ENCODE peak calls at places on chromosomes 5 and 9, in seven cellular contexts. W, T, B, Q, V, K and M are unnamed samples.

GRCh38 chr9:136825295-136826187 is 16.7 kb upstream of the AJM1 start:
- DNase-seq in T (no peak), K (no peak), V (no peak), W (no peak), Q (no peak), B (no peak), M (no peak)

GRCh38 chr9:127045148-127045547 is 77.3 kb downstream of the ANGPTL2 start:
- DNase-seq in B (no peak), Q (no peak), V (no peak), W (no peak), T (no peak), K (no peak), M (no peak)

GRCh38 chr9:108815156-108815555 is 40.6 kb downstream of the ACTL7B start:
- DNase-seq in W (no peak), V (peak; percentile 27), B (no peak), Q (no peak), K (peak; percentile 62), T (peak; percentile 47), M (no peak)

GRCh38 chr5:107389769-107390168 is 281.0 kb downstream of the EFNA5 start:
- DNase-seq in W (peak; percentile 54), T (no peak), V (no peak), Q (no peak), K (peak; percentile 14), B (no peak), M (no peak)

GRCh38 chr9:134243778-134244467 is 79.6 kb upstream of the RNU6ATAC start:
- DNase-seq in T (peak; percentile 10), W (peak; percentile 86), B (peak; percentile 59), V (no peak), Q (peak; percentile 25), K (no peak), M (no peak)

GRCh38 chr5:170105643-170106611 is at the start of gene FOXI1:
- DNase-seq in Q (no peak), K (no peak), V (no peak), W (no peak), T (no peak), B (no peak), M (no peak)

GRCh38 chr9:114284316-114285060 is 38.4 kb upstream of the ORM1 start:
- DNase-seq in K (no peak), V (no peak), Q (no peak), W (no peak), B (no peak), T (no peak), M (peak; percentile 55)

GRCh38 chr5:3905521-3905920 is 309.9 kb downstream of the IRX1 start:
- DNase-seq in B (no peak), T (no peak), V (no peak), W (no peak), K (no peak), Q (no peak), M (no peak)

GRCh38 chr9:137445930-137446431 is 4.8 kb upstream of the ENTPD8 start:
- DNase-seq in K (no peak), B (no peak), Q (no peak), T (no peak), W (no peak), V (no peak), M (peak; percentile 79)

GRCh38 chr9:110156416-110156815 is 51.5 kb downstream of the C9orf152 start:
- DNase-seq in V (no peak), T (no peak), B (no peak), W (no peak), K (no peak), Q (no peak), M (no peak)

GRCh38 chr9:110152704-110153374 is 55.1 kb downstream of the C9orf152 start:
- DNase-seq in B (peak; percentile 72), W (peak; percentile 80), K (peak; percentile 65), Q (no peak), V (peak; percentile 73), T (peak; percentile 45), M (no peak)

GRCh38 chr9:110156902-110157301 is 51.1 kb downstream of the C9orf152 start:
- DNase-seq in Q (no peak), K (no peak), W (peak; percentile 70), B (no peak), V (no peak), T (no peak), M (peak; percentile 81)

GRCh38 chr9:110155744-110156143 is 52.2 kb downstream of the C9orf152 start:
- DNase-seq in Q (no peak), B (no peak), W (no peak), K (no peak), V (no peak), T (no peak), M (no peak)

DNA sequence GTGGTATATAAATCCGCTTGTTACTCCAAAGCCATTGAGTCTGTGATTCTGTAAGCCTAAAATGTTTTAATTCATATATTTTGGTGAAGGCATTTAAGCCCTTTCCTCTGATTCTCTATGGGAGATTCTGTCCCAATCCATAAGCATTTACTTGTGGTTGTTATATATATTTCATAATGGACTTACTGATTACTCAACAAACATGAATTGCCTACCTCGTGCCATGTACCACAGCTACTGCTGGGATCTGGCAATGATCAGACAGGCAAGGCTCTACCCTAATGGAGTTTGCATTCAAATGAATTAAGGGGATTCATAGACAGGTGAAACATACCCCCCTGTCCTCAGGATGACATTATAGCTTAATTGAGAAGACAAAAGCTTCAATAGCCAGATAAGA is 54.5 kb downstream of the C9orf152 start:
- DNase-seq in Q (no peak), T (no peak), W (no peak), K (no peak), B (no peak), V (no peak), M (no peak)
- H2AFZ ChIP-seq in Q (no peak overlapping the region), T (no peak overlapping the region), W (no peak overlapping the region), K (no peak overlapping the region), B (no peak overlapping the region), V (no peak overlapping the region), M (no peak overlapping the region)

GRCh38 chr9:107221321-107221720 is 61.8 kb upstream of the RAD23B start:
- DNase-seq in V (no peak), K (no peak), W (no peak), Q (no peak), B (no peak), T (no peak), M (no peak)
- H2AFZ ChIP-seq in V (peak overlapping the region; percentile 46), K (no peak overlapping the region), W (no peak overlapping the region), Q (no peak overlapping the region), B (peak overlapping the region; percentile 67), T (no peak overlapping the region), M (peak overlapping the region; percentile 83)

GRCh38 chr5:97141539-97141938 is 872 bp downstream of the LIX1 start:
- DNase-seq in Q (no peak), B (no peak), W (no peak), K (no peak), V (no peak), T (no peak), M (no peak)

GRCh38 chr5:97143715-97144114 is 1.3 kb upstream of the LIX1 start:
- DNase-seq in V (no peak), Q (no peak), B (no peak), T (no peak), K (no peak), W (no peak), M (no peak)

GRCh38 chr5:97141031-97141430 is 1.4 kb downstream of the LIX1 start:
- DNase-seq in K (no peak), Q (no peak), B (no peak), T (no peak), V (no peak), W (no peak), M (peak; percentile 73)

GRCh38 chr5:97142521-97143254 is at the start of gene LIX1:
- DNase-seq in K (peak; percentile 63), T (peak; percentile 8), Q (no peak), B (peak; percentile 36), V (peak; percentile 81), W (peak; percentile 75), M (peak; percentile 49)
- H2AFZ ChIP-seq in K (peak within 1 kb of the TSS; percentile 37), T (no peak within 1 kb of the TSS), Q (no peak within 1 kb of the TSS), B (no peak within 1 kb of the TSS), V (peak within 1 kb of the TSS; percentile 31), W (peak within 1 kb of the TSS; percentile 61), M (no peak within 1 kb of the TSS)

GRCh38 chr5:56737918-56738606 is 77.3 kb upstream of the MAP3K1 start:
- DNase-seq in Q (no peak), V (no peak), K (peak; percentile 35), T (no peak), W (no peak), B (no peak), M (no peak)
- H2AFZ ChIP-seq in Q (no peak overlapping the region), V (no peak overlapping the region), K (no peak overlapping the region), T (no peak overlapping the region), W (peak overlapping the region; percentile 96), B (no peak overlapping the region), M (no peak overlapping the region)

GRCh38 chr5:160188151-160188967 is 40.9 kb upstream of the FABP6 start:
- DNase-seq in Q (no peak), V (peak; percentile 86), B (peak; percentile 82), T (no peak), K (peak; percentile 39), W (no peak), M (peak; percentile 98)
- H2AFZ ChIP-seq in Q (peak overlapping the region; percentile 69), V (peak overlapping the region; percentile 41), B (peak overlapping the region; percentile 90), T (peak overlapping the region; percentile 96), K (peak overlapping the region; percentile 87), W (no peak overlapping the region), M (peak overlapping the region; percentile 77)